ENCODE peak calls at places on chromosomes 6 and 20, in ten cellular contexts. One of them, this sample, is unnamed.

GRCh38 chr20:19004975-19005374 is 191.4 kb downstream of the SCP2D1 start:
- DNase-seq in type B pancreatic cell: no peak
- DNase-seq in bronchial epithelial cell: no peak
- DNase-seq in spleen: no peak
- DNase-seq in pancreas: no peak
- DNase-seq in lower lobe of right lung: no peak
- DNase-seq in brain microvascular endothelial cell: no peak
- DNase-seq in esophagus squamous epithelium: no peak
- DNase-seq in psoas muscle: no peak
- DNase-seq in OCI-LY7: no peak
- DNase-seq in this sample: no peak

GRCh38 chr6:7058250-7058923 is 49.4 kb upstream of the RREB1 start:
- DNase-seq in brain microvascular endothelial cell: peak; percentile 94
- DNase-seq in OCI-LY7: no peak
- DNase-seq in bronchial epithelial cell: peak; percentile 100
- DNase-seq in esophagus squamous epithelium: no peak
- DNase-seq in spleen: no peak
- DNase-seq in type B pancreatic cell: no peak
- DNase-seq in psoas muscle: peak; percentile 63
- DNase-seq in pancreas: peak; percentile 69
- DNase-seq in lower lobe of right lung: peak; percentile 56
- DNase-seq in this sample: no peak

GRCh38 chr6:21022343-21023107 is 488.3 kb downstream of the CDKAL1 start:
- DNase-seq in spleen: no peak
- DNase-seq in OCI-LY7: no peak
- DNase-seq in esophagus squamous epithelium: no peak
- DNase-seq in type B pancreatic cell: no peak
- DNase-seq in brain microvascular endothelial cell: peak; percentile 51
- DNase-seq in pancreas: peak; percentile 59
- DNase-seq in bronchial epithelial cell: peak; percentile 98
- DNase-seq in psoas muscle: no peak
- DNase-seq in lower lobe of right lung: no peak
- DNase-seq in this sample: no peak

GRCh38 chr6:121142093-121142492 is 192.2 kb downstream of the TBC1D32 start:
- DNase-seq in esophagus squamous epithelium: no peak
- DNase-seq in OCI-LY7: no peak
- DNase-seq in bronchial epithelial cell: peak; percentile 33
- DNase-seq in type B pancreatic cell: no peak
- DNase-seq in psoas muscle: no peak
- DNase-seq in spleen: no peak
- DNase-seq in lower lobe of right lung: no peak
- DNase-seq in pancreas: no peak
- DNase-seq in brain microvascular endothelial cell: no peak
- DNase-seq in this sample: no peak

GRCh38 chr6:90545450-90545849 is 41.4 kb downstream of the MAP3K7 start:
- DNase-seq in brain microvascular endothelial cell: no peak
- DNase-seq in pancreas: no peak
- DNase-seq in psoas muscle: no peak
- DNase-seq in OCI-LY7: no peak
- DNase-seq in bronchial epithelial cell: peak; percentile 17
- DNase-seq in esophagus squamous epithelium: no peak
- DNase-seq in spleen: no peak
- DNase-seq in type B pancreatic cell: no peak
- DNase-seq in lower lobe of right lung: no peak
- DNase-seq in this sample: no peak

GRCh38 chr20:63130654-63131577 is 85.0 kb downstream of the YTHDF1 start:
- DNase-seq in esophagus squamous epithelium: no peak
- DNase-seq in spleen: peak; percentile 60
- DNase-seq in type B pancreatic cell: peak; percentile 67
- DNase-seq in pancreas: no peak
- DNase-seq in psoas muscle: peak; percentile 35
- DNase-seq in brain microvascular endothelial cell: no peak
- DNase-seq in OCI-LY7: no peak
- DNase-seq in bronchial epithelial cell: no peak
- DNase-seq in lower lobe of right lung: peak; percentile 25
- DNase-seq in this sample: no peak

GRCh38 chr20:58652606-58653303 is 1.7 kb downstream of the STX16 start:
- DNase-seq in esophagus squamous epithelium: no peak
- DNase-seq in spleen: no peak
- DNase-seq in OCI-LY7: peak; percentile 9
- DNase-seq in brain microvascular endothelial cell: no peak
- DNase-seq in lower lobe of right lung: no peak
- DNase-seq in type B pancreatic cell: no peak
- DNase-seq in bronchial epithelial cell: peak; percentile 22
- DNase-seq in pancreas: peak; percentile 8
- DNase-seq in psoas muscle: no peak
- DNase-seq in this sample: no peak

GRCh38 chr6:31094389-31094881 is 17.9 kb downstream of the C6orf15 start:
- DNase-seq in brain microvascular endothelial cell: no peak
- DNase-seq in spleen: peak; percentile 85
- DNase-seq in lower lobe of right lung: no peak
- DNase-seq in esophagus squamous epithelium: no peak
- DNase-seq in pancreas: no peak
- DNase-seq in type B pancreatic cell: no peak
- DNase-seq in OCI-LY7: peak; percentile 48
- DNase-seq in bronchial epithelial cell: peak; percentile 44
- DNase-seq in psoas muscle: no peak
- DNase-seq in this sample: no peak

GRCh38 chr20:49446808-49447207 is 35.7 kb downstream of the KCNB1 start:
- DNase-seq in spleen: no peak
- DNase-seq in pancreas: peak; percentile 25
- DNase-seq in esophagus squamous epithelium: no peak
- DNase-seq in type B pancreatic cell: no peak
- DNase-seq in psoas muscle: peak; percentile 91
- DNase-seq in lower lobe of right lung: peak; percentile 59
- DNase-seq in bronchial epithelial cell: no peak
- DNase-seq in OCI-LY7: no peak
- DNase-seq in brain microvascular endothelial cell: no peak
- DNase-seq in this sample: no peak

GRCh38 chr6:163392533-163392932 is 22.0 kb upstream of the QKI start:
- DNase-seq in bronchial epithelial cell: peak; percentile 98
- DNase-seq in type B pancreatic cell: no peak
- DNase-seq in OCI-LY7: no peak
- DNase-seq in psoas muscle: no peak
- DNase-seq in brain microvascular endothelial cell: peak; percentile 63
- DNase-seq in esophagus squamous epithelium: no peak
- DNase-seq in lower lobe of right lung: peak; percentile 65
- DNase-seq in spleen: no peak
- DNase-seq in pancreas: peak; percentile 66
- DNase-seq in this sample: no peak

GRCh38 chr6:82113231-82113630 is 134.3 kb downstream of the IBTK start:
- DNase-seq in lower lobe of right lung: no peak
- DNase-seq in psoas muscle: no peak
- DNase-seq in OCI-LY7: no peak
- DNase-seq in esophagus squamous epithelium: no peak
- DNase-seq in type B pancreatic cell: no peak
- DNase-seq in pancreas: no peak
- DNase-seq in spleen: no peak
- DNase-seq in bronchial epithelial cell: no peak
- DNase-seq in brain microvascular endothelial cell: no peak
- DNase-seq in this sample: no peak

GRCh38 chr20:41524980-41525613 is 93.1 kb downstream of the CHD6 start:
- DNase-seq in bronchial epithelial cell: peak; percentile 80
- DNase-seq in OCI-LY7: no peak
- DNase-seq in spleen: no peak
- DNase-seq in psoas muscle: peak; percentile 60
- DNase-seq in lower lobe of right lung: peak; percentile 78
- DNase-seq in pancreas: peak; percentile 76
- DNase-seq in type B pancreatic cell: no peak
- DNase-seq in brain microvascular endothelial cell: peak; percentile 27
- DNase-seq in esophagus squamous epithelium: no peak
- DNase-seq in this sample: no peak

GRCh38 chr6:136420853-136421252 is 129.4 kb downstream of the MAP7 start:
- DNase-seq in brain microvascular endothelial cell: no peak
- DNase-seq in OCI-LY7: no peak
- DNase-seq in esophagus squamous epithelium: no peak
- DNase-seq in bronchial epithelial cell: no peak
- DNase-seq in type B pancreatic cell: no peak
- DNase-seq in pancreas: no peak
- DNase-seq in spleen: no peak
- DNase-seq in lower lobe of right lung: no peak
- DNase-seq in psoas muscle: no peak
- DNase-seq in this sample: no peak

GRCh38 chr6:28940294-28940858 is 16.6 kb upstream of the TRIM27 start:
- DNase-seq in OCI-LY7: no peak
- DNase-seq in psoas muscle: no peak
- DNase-seq in bronchial epithelial cell: peak; percentile 80
- DNase-seq in esophagus squamous epithelium: no peak
- DNase-seq in spleen: peak; percentile 80
- DNase-seq in brain microvascular endothelial cell: no peak
- DNase-seq in lower lobe of right lung: no peak
- DNase-seq in pancreas: no peak
- DNase-seq in type B pancreatic cell: no peak
- DNase-seq in this sample: no peak

DNA sequence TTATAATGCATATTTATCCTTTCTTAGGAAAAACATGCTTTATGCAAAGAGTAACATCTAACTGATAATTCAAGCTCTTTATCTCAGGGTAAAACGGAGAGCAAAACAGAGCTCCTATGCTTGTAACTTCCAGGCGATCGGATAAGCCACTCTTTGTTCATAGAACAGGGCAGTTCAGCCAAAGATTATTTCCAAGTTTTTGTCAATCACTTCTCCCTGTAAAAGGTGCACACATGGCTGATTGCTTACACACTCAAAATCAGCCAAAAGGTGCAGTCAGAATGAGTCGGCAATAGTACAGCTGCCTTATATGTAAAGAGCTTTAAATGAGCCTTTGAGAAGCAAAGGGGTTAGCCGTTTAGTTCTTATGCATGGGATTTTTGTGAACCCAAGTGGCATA is 449.6 kb upstream of the POU3F2 start:
- DNase-seq in esophagus squamous epithelium: no peak
- DNase-seq in OCI-LY7: no peak
- DNase-seq in lower lobe of right lung: no peak
- DNase-seq in bronchial epithelial cell: no peak
- DNase-seq in pancreas: no peak
- DNase-seq in spleen: no peak
- DNase-seq in type B pancreatic cell: no peak
- DNase-seq in brain microvascular endothelial cell: no peak
- DNase-seq in psoas muscle: no peak
- DNase-seq in this sample: no peak
- TF ChIP-seq CTCF in esophagus squamous epithelium: no peak
- TF ChIP-seq CTCF in OCI-LY7: no peak
- TF ChIP-seq CTCF in lower lobe of right lung: no peak
- TF ChIP-seq CTCF in bronchial epithelial cell: no peak
- TF ChIP-seq CTCF in pancreas: no peak
- TF ChIP-seq CTCF in spleen: no peak
- TF ChIP-seq CTCF in type B pancreatic cell: no peak
- TF ChIP-seq CTCF in brain microvascular endothelial cell: no peak
- TF ChIP-seq CTCF in psoas muscle: no peak
- TF ChIP-seq CTCF in this sample: no peak

GRCh38 chr6:109695468-109695867 is 4.4 kb downstream of the FIG4 start:
- DNase-seq in lower lobe of right lung: no peak
- DNase-seq in psoas muscle: no peak
- DNase-seq in brain microvascular endothelial cell: peak; percentile 38
- DNase-seq in type B pancreatic cell: no peak
- DNase-seq in bronchial epithelial cell: peak; percentile 30
- DNase-seq in esophagus squamous epithelium: no peak
- DNase-seq in pancreas: no peak
- DNase-seq in OCI-LY7: peak; percentile 53
- DNase-seq in spleen: no peak
- DNase-seq in this sample: no peak
- TF ChIP-seq CTCF in lower lobe of right lung: no peak
- TF ChIP-seq CTCF in psoas muscle: no peak
- TF ChIP-seq CTCF in brain microvascular endothelial cell: peak; percentile 33
- TF ChIP-seq CTCF in type B pancreatic cell: peak; percentile 26
- TF ChIP-seq CTCF in bronchial epithelial cell: peak; percentile 19
- TF ChIP-seq CTCF in esophagus squamous epithelium: no peak
- TF ChIP-seq CTCF in pancreas: no peak
- TF ChIP-seq CTCF in OCI-LY7: peak; percentile 73
- TF ChIP-seq CTCF in spleen: no peak
- TF ChIP-seq CTCF in this sample: no peak

GRCh38 chr20:61874421-61875068 is 191.1 kb downstream of the TAF4 start:
- DNase-seq in type B pancreatic cell: no peak
- DNase-seq in OCI-LY7: peak; percentile 7
- DNase-seq in brain microvascular endothelial cell: no peak
- DNase-seq in pancreas: no peak
- DNase-seq in psoas muscle: no peak
- DNase-seq in bronchial epithelial cell: peak; percentile 15
- DNase-seq in lower lobe of right lung: no peak
- DNase-seq in spleen: no peak
- DNase-seq in esophagus squamous epithelium: no peak
- DNase-seq in this sample: no peak
- TF ChIP-seq CTCF in type B pancreatic cell: peak; percentile 53
- TF ChIP-seq CTCF in OCI-LY7: peak; percentile 52
- TF ChIP-seq CTCF in brain microvascular endothelial cell: peak; percentile 36
- TF ChIP-seq CTCF in pancreas: no peak
- TF ChIP-seq CTCF in psoas muscle: no peak
- TF ChIP-seq CTCF in bronchial epithelial cell: peak; percentile 47
- TF ChIP-seq CTCF in lower lobe of right lung: no peak
- TF ChIP-seq CTCF in spleen: no peak
- TF ChIP-seq CTCF in esophagus squamous epithelium: peak; percentile 31
- TF ChIP-seq CTCF in this sample: peak; percentile 5

GRCh38 chr6:108557494-108558371 is 3.0 kb upstream of the FOXO3 start:
- DNase-seq in lower lobe of right lung: peak; percentile 88
- DNase-seq in esophagus squamous epithelium: peak; percentile 48
- DNase-seq in OCI-LY7: peak; percentile 85
- DNase-seq in psoas muscle: peak; percentile 91
- DNase-seq in bronchial epithelial cell: peak; percentile 19
- DNase-seq in pancreas: peak; percentile 79
- DNase-seq in type B pancreatic cell: peak; percentile 87
- DNase-seq in spleen: peak; percentile 95
- DNase-seq in brain microvascular endothelial cell: peak; percentile 27
- DNase-seq in this sample: no peak
- TF ChIP-seq CTCF in lower lobe of right lung: peak; percentile 13
- TF ChIP-seq CTCF in esophagus squamous epithelium: no peak
- TF ChIP-seq CTCF in OCI-LY7: peak; percentile 7
- TF ChIP-seq CTCF in psoas muscle: peak; percentile 13
- TF ChIP-seq CTCF in bronchial epithelial cell: no peak
- TF ChIP-seq CTCF in pancreas: no peak
- TF ChIP-seq CTCF in type B pancreatic cell: peak; percentile 37
- TF ChIP-seq CTCF in spleen: peak; percentile 27
- TF ChIP-seq CTCF in brain microvascular endothelial cell: peak; percentile 1
- TF ChIP-seq CTCF in this sample: no peak

DNA sequence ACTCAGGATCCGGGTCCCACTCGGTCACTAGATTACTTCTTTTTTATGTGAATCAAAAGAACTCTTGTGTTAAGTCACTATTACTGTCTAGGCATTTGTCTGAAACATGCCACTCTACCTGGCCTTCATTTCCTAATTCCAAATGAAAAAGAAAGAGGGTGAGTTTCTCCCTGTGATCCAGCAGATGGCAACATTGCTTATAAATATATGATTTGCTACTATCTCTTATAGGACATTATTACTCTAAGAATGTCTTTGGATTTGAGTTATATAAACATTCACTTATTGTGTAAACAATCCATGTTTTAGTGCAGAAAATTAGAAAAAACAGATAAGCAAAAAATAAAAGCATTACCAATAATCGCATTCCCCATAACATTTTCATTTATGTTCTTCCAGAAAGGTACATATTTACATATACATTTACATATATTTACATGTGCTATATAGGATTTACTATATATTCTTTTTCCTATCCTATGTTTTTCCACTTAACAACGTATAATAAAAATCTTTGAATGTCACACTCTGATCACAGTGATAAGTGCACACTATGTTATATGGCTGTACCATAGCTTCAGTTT is 66.9 kb downstream of the FAXC start:
- DNase-seq in esophagus squamous epithelium: no peak
- DNase-seq in lower lobe of right lung: no peak
- DNase-seq in OCI-LY7: peak; percentile 18
- DNase-seq in bronchial epithelial cell: peak; percentile 42
- DNase-seq in type B pancreatic cell: no peak
- DNase-seq in spleen: no peak
- DNase-seq in psoas muscle: no peak
- DNase-seq in pancreas: no peak
- DNase-seq in brain microvascular endothelial cell: no peak
- DNase-seq in this sample: no peak
- TF ChIP-seq CTCF in esophagus squamous epithelium: no peak
- TF ChIP-seq CTCF in lower lobe of right lung: peak; percentile 26
- TF ChIP-seq CTCF in OCI-LY7: peak; percentile 73
- TF ChIP-seq CTCF in bronchial epithelial cell: peak; percentile 29
- TF ChIP-seq CTCF in type B pancreatic cell: peak; percentile 76
- TF ChIP-seq CTCF in spleen: peak; percentile 44
- TF ChIP-seq CTCF in psoas muscle: no peak
- TF ChIP-seq CTCF in pancreas: no peak
- TF ChIP-seq CTCF in brain microvascular endothelial cell: peak; percentile 56
- TF ChIP-seq CTCF in this sample: peak; percentile 52

This sample was measured in D721Med.